ENCODE peak calls at places on chromosomes 2 and 18, in five cellular contexts. One of them, this sample, is unnamed.

GRCh38 chr18:79778291-79778791 is 19.4 kb upstream of the KCNG2 start:
- DNase-seq in HCT116: no peak
- DNase-seq in GM12878: no peak
- DNase-seq in K562: no peak
- DNase-seq in HepG2: no peak
- DNase-seq in this sample: peak

GRCh38 chr2:200300650-200301314 is 5.7 kb upstream of the SPATS2L start:
- DNase-seq in GM12878: no peak
- DNase-seq in HCT116: peak
- DNase-seq in K562: peak
- DNase-seq in HepG2: no peak
- DNase-seq in this sample: no peak

GRCh38 chr2:48126180-48126579 is 219.9 kb upstream of the FBXO11 start:
- DNase-seq in K562: no peak
- DNase-seq in HCT116: no peak
- DNase-seq in HepG2: no peak
- DNase-seq in GM12878: no peak
- DNase-seq in this sample: no peak

GRCh38 chr2:128714285-128714684 is 395.6 kb upstream of the HS6ST1 start:
- DNase-seq in HCT116: no peak
- DNase-seq in GM12878: no peak
- DNase-seq in HepG2: no peak
- DNase-seq in K562: no peak
- DNase-seq in this sample: no peak

GRCh38 chr18:51447351-51447896 is 249.9 kb upstream of the MEX3C start:
- DNase-seq in GM12878: no peak
- DNase-seq in HCT116: no peak
- DNase-seq in HepG2: no peak
- DNase-seq in K562: no peak
- DNase-seq in this sample: no peak

GRCh38 chr2:204205548-204205947 is 269.0 kb downstream of the ICOS start:
- DNase-seq in K562: no peak
- DNase-seq in HepG2: no peak
- DNase-seq in GM12878: no peak
- DNase-seq in HCT116: no peak
- DNase-seq in this sample: no peak

GRCh38 chr2:68828887-68829708 is 42.1 kb downstream of the BMP10 start:
- DNase-seq in K562: peak
- DNase-seq in HCT116: peak
- DNase-seq in HepG2: peak
- DNase-seq in GM12878: no peak
- DNase-seq in this sample: peak

GRCh38 chr2:50720695-50721314 is 311.1 kb downstream of the NRXN1 start:
- DNase-seq in HCT116: no peak
- DNase-seq in HepG2: no peak
- DNase-seq in GM12878: no peak
- DNase-seq in K562: no peak
- DNase-seq in this sample: no peak

GRCh38 chr2:172094319-172095145 is 8.2 kb downstream of the DLX2 start:
- DNase-seq in K562: no peak
- DNase-seq in HepG2: no peak
- DNase-seq in GM12878: no peak
- DNase-seq in HCT116: no peak
- DNase-seq in this sample: peak

GRCh38 chr18:10926565-10927194 is 222.7 kb downstream of the PIEZO2 start:
- DNase-seq in GM12878: peak
- DNase-seq in HepG2: no peak
- DNase-seq in K562: no peak
- DNase-seq in HCT116: no peak
- DNase-seq in this sample: no peak

GRCh38 chr18:31581498-31582197 is 10.0 kb upstream of the TTR start:
- DNase-seq in HepG2: peak
- DNase-seq in GM12878: no peak
- DNase-seq in K562: no peak
- DNase-seq in HCT116: no peak
- DNase-seq in this sample: no peak

GRCh38 chr2:174076040-174076439 is 110.9 kb upstream of the SP3 start:
- DNase-seq in K562: no peak
- DNase-seq in GM12878: no peak
- DNase-seq in HCT116: no peak
- DNase-seq in HepG2: no peak
- DNase-seq in this sample: no peak

GRCh38 chr2:441258-442023 is 153.6 kb upstream of the ALKAL2 start:
- DNase-seq in GM12878: no peak
- DNase-seq in HepG2: no peak
- DNase-seq in HCT116: no peak
- DNase-seq in K562: no peak
- DNase-seq in this sample: no peak

GRCh38 chr18:68429809-68430208 is 285.1 kb downstream of the TMX3 start:
- DNase-seq in GM12878: no peak
- DNase-seq in HCT116: no peak
- DNase-seq in K562: no peak
- DNase-seq in HepG2: no peak
- DNase-seq in this sample: no peak

GRCh38 chr2:127408004-127408806 is 10.0 kb upstream of the PROC start:
- DNase-seq in HCT116: peak
- DNase-seq in K562: peak
- DNase-seq in GM12878: no peak
- DNase-seq in HepG2: peak
- DNase-seq in this sample: peak

GRCh38 chr2:219736196-219736595 is 108.8 kb downstream of the SLC4A3 start:
- DNase-seq in HepG2: peak
- DNase-seq in HCT116: peak
- DNase-seq in K562: peak
- DNase-seq in GM12878: no peak
- DNase-seq in this sample: peak

GRCh38 chr2:134118279-134119116 is 135.4 kb upstream of the MGAT5 start:
- DNase-seq in HCT116: peak
- DNase-seq in K562: peak
- DNase-seq in HepG2: peak
- DNase-seq in GM12878: peak
- DNase-seq in this sample: peak

GRCh38 chr2:212686285-212686895 is 147.8 kb upstream of the ERBB4 start:
- DNase-seq in GM12878: peak
- DNase-seq in K562: peak
- DNase-seq in HCT116: peak
- DNase-seq in HepG2: peak
- DNase-seq in this sample: peak

GRCh38 chr2:190979906-190980629 is 33.9 kb downstream of the STAT1 start:
- DNase-seq in HepG2: no peak
- DNase-seq in GM12878: no peak
- DNase-seq in HCT116: no peak
- DNase-seq in K562: no peak
- DNase-seq in this sample: peak

GRCh38 chr2:186882511-186883071 is 33.6 kb upstream of the ZSWIM2 start:
- DNase-seq in K562: no peak
- DNase-seq in HepG2: no peak
- DNase-seq in HCT116: no peak
- DNase-seq in GM12878: no peak
- DNase-seq in this sample: no peak

GRCh38 chr2:140154711-140155110 is 1374.5 kb upstream of the NXPH2 start:
- DNase-seq in GM12878: no peak
- DNase-seq in HCT116: no peak
- DNase-seq in K562: no peak
- DNase-seq in HepG2: no peak
- DNase-seq in this sample: no peak
- H3K4me2 ChIP-seq in GM12878: no peak
- H3K4me2 ChIP-seq in HCT116: no peak
- H3K4me2 ChIP-seq in K562: no peak
- H3K4me2 ChIP-seq in HepG2: no peak
- H3K4me2 ChIP-seq in this sample: no peak

GRCh38 chr2:227684258-227684657 is 17.7 kb downstream of the SCYGR5 start:
- DNase-seq in HepG2: no peak
- DNase-seq in HCT116: no peak
- DNase-seq in GM12878: no peak
- DNase-seq in K562: no peak
- DNase-seq in this sample: no peak
- TF ChIP-seq ZBTB33 in HepG2: no peak
- TF ChIP-seq ZBTB33 in HCT116: no peak
- TF ChIP-seq ZBTB33 in GM12878: no peak
- TF ChIP-seq ZBTB33 in K562: no peak
- TF ChIP-seq ZBTB33 in this sample: no peak

GRCh38 chr2:189344036-189344435 is 97.2 kb upstream of the WDR75 start:
- DNase-seq in K562: no peak
- DNase-seq in HCT116: no peak
- DNase-seq in GM12878: no peak
- DNase-seq in HepG2: no peak
- DNase-seq in this sample: no peak

GRCh38 chr2:189350515-189351209 is 90.6 kb upstream of the WDR75 start:
- DNase-seq in GM12878: no peak
- DNase-seq in K562: no peak
- DNase-seq in HCT116: no peak
- DNase-seq in HepG2: no peak
- DNase-seq in this sample: no peak

GRCh38 chr2:189348369-189348768 is 92.9 kb upstream of the WDR75 start:
- DNase-seq in K562: no peak
- DNase-seq in HepG2: no peak
- DNase-seq in HCT116: no peak
- DNase-seq in GM12878: no peak
- DNase-seq in this sample: no peak

DNA sequence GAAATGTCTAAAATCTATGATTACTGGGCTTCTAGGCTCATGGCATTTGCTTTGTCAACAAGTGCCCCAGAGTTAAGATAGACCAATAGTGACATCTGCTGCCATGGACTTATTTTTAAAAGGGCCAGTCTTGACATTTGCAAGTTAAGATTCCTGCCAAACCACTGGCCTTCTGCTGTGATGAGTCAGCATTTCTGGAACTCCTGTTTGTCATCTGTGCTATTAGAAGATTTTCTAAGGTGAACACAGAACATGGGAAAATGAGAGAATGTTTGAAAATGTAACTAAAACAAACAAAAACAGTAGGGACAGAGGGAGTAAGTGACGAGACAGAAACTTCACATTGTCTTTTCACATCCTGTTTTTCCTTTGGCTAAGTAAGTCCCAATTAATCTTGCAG is 93.7 kb upstream of the WDR75 start:
- DNase-seq in K562: peak
- DNase-seq in HCT116: peak
- DNase-seq in HepG2: peak
- DNase-seq in GM12878: peak
- DNase-seq in this sample: no peak
- H3K4me2 ChIP-seq in K562: no peak
- H3K4me2 ChIP-seq in HCT116: peak
- H3K4me2 ChIP-seq in HepG2: no peak
- H3K4me2 ChIP-seq in GM12878: peak
- H3K4me2 ChIP-seq in this sample: no peak

GRCh38 chr2:183242937-183243336 is 118.7 kb downstream of the NUP35 start:
- DNase-seq in GM12878: no peak
- DNase-seq in K562: no peak
- DNase-seq in HepG2: no peak
- DNase-seq in HCT116: no peak
- DNase-seq in this sample: no peak
- TF ChIP-seq ZBTB33 in GM12878: no peak
- TF ChIP-seq ZBTB33 in K562: no peak
- TF ChIP-seq ZBTB33 in HepG2: no peak
- TF ChIP-seq ZBTB33 in HCT116: no peak
- TF ChIP-seq ZBTB33 in this sample: no peak

This sample was measured in SK-N-SH.